ENCODE peak calls at places on chromosome 4, in seven cellular contexts. Q, H, P, W, V, J and E are unnamed samples.

GRCh38 chr4:161564230-161564834 is 599.5 kb downstream of the FSTL5 start:
- DNase-seq in Q (no peak), H (no peak), P (no peak), W (no peak), V (no peak), J (no peak), E (no peak)

GRCh38 chr4:80197132-80197573 is at the start of gene PRDM8:
- DNase-seq in Q (no peak), H (peak; percentile 88), P (no peak), W (no peak), V (no peak), J (no peak), E (no peak)

GRCh38 chr4:114318309-114318708 is 280.3 kb upstream of the UGT8 start:
- DNase-seq in Q (no peak), H (no peak), P (no peak), W (no peak), V (peak; percentile 23), J (no peak), E (peak; percentile 73)

GRCh38 chr4:99808260-99808857 is 8.3 kb upstream of the DAPP1 start:
- DNase-seq in Q (peak; percentile 63), H (peak; percentile 57), P (no peak), W (peak; percentile 61), V (peak; percentile 49), J (no peak), E (peak; percentile 20)

GRCh38 chr4:151000747-151001429 is 14.2 kb downstream of the LRBA start:
- DNase-seq in Q (no peak), H (no peak), P (no peak), W (no peak), V (no peak), J (no peak), E (no peak)

GRCh38 chr4:1792832-1793495 is at the start of gene FGFR3:
- DNase-seq in Q (no peak), H (peak; percentile 99), P (peak; percentile 47), W (peak; percentile 98), V (peak; percentile 48), J (no peak), E (peak; percentile 79)

GRCh38 chr4:166274136-166274761 is 401.2 kb downstream of the TLL1 start:
- DNase-seq in Q (no peak), H (no peak), P (no peak), W (no peak), V (no peak), J (no peak), E (no peak)

GRCh38 chr4:17077105-17077504 is 178.7 kb upstream of the LDB2 start:
- DNase-seq in Q (no peak), H (no peak), P (no peak), W (no peak), V (no peak), J (no peak), E (no peak)

GRCh38 chr4:174669278-174669677 is 147.0 kb upstream of the HPGD start:
- DNase-seq in Q (no peak), H (no peak), P (no peak), W (no peak), V (no peak), J (no peak), E (no peak)

GRCh38 chr4:107876096-107876495 is 51.4 kb downstream of the SGMS2 start:
- DNase-seq in Q (no peak), H (no peak), P (no peak), W (no peak), V (no peak), J (no peak), E (no peak)

GRCh38 chr4:15438939-15439524 is 11.2 kb downstream of the C1QTNF7 start:
- DNase-seq in Q (no peak), H (no peak), P (no peak), W (no peak), V (no peak), J (no peak), E (no peak)

DNA sequence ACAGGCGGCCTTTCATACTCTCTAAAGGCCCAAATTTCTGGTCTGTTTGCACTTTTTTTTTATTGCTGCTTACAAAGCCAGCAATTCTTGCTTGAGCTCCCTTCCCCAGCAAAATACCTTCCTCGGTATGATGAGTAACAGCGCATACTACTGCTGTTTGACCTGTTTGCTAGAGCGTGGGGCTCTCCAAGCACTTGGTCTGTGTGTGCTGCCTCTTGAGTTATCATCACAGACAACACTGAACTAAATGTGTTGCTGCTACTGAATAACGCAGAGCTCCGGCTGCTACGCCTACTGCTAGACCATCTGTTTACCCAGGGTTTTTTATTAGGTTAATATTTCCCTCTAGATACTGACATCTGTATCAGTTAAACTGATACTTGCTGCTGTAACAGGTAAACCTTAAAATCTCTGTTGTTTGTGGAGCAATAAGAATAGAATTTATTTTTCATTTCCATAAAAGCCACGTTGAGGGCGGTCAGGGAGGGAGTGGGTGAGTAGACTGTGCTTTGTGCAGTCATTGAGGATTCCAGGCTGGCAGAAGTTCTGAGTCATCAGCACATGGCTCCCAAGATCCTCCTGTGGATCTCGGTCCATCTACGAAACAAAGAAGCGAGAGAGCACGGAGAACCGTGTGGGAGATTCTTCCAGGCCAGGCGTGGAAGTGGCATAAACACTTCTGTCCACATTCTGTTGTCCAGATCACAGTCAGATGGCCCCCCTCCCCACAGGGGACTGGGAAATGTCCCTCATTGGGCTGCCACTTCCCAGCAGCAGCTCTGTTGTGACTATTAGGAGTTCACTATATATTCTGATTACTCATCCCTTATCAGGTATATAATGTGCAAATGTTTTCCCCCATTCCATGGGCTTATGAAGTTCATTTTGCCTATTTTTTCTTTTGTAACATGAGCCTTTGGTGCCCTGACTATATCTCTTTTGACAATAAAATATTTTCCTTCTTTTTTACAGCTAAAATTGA is 14.0 kb downstream of the GRK4 start:
- DNase-seq in Q (no peak), H (no peak), P (no peak), W (peak; percentile 38), V (peak; percentile 23), J (no peak), E (no peak)
- TF ChIP-seq JUND in Q (peak; percentile 20), H (peak; percentile 6), P (no peak), W (peak; percentile 84), V (no peak), J (no peak), E (no peak)

GRCh38 chr4:42497142-42497541 is 99.9 kb downstream of the SHISA3 start:
- DNase-seq in Q (no peak), H (no peak), P (no peak), W (no peak), V (no peak), J (no peak), E (no peak)

GRCh38 chr4:42501624-42502401 is 104.5 kb downstream of the SHISA3 start:
- DNase-seq in Q (no peak), H (no peak), P (no peak), W (no peak), V (no peak), J (no peak), E (no peak)
- TF ChIP-seq JUND in Q (no peak), H (no peak), P (no peak), W (no peak), V (no peak), J (no peak), E (no peak)

DNA sequence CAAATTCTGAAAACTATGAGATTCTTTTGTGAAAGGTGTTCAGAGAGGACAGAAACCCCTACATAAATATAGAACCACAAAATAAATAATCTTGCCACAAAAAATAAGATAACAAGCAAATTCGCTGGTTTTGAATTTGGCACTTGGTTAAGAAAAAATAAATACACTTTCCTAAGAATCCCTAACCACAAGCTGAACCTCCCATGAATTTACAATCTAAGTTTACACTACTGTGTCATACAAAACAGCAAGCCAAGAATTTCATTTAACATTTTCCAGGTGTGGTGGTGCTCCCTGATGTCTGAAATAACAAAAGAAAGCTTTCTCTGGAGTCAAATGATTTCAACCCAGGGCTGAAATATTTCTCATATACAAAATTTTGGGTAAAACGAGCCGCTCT is 121.0 kb downstream of the KCNIP4 start:
- DNase-seq in Q (no peak), H (no peak), P (no peak), W (no peak), V (no peak), J (no peak), E (no peak)
- TF ChIP-seq JUND in Q (no peak), H (no peak), P (no peak), W (no peak), V (no peak), J (no peak), E (no peak)

GRCh38 chr4:185564355-185564754 is 29.0 kb upstream of the PDLIM3 start:
- DNase-seq in Q (no peak), H (no peak), P (no peak), W (no peak), V (no peak), J (no peak), E (no peak)

GRCh38 chr4:185560316-185560715 is 25.0 kb upstream of the PDLIM3 start:
- DNase-seq in Q (no peak), H (no peak), P (no peak), W (no peak), V (no peak), J (no peak), E (no peak)

GRCh38 chr4:185562531-185562930 is 27.2 kb upstream of the PDLIM3 start:
- DNase-seq in Q (no peak), H (no peak), P (no peak), W (no peak), V (no peak), J (no peak), E (no peak)

GRCh38 chr4:185554243-185555126 is 19.2 kb upstream of the PDLIM3 start:
- DNase-seq in Q (no peak), H (no peak), P (no peak), W (no peak), V (no peak), J (no peak), E (no peak)

DNA sequence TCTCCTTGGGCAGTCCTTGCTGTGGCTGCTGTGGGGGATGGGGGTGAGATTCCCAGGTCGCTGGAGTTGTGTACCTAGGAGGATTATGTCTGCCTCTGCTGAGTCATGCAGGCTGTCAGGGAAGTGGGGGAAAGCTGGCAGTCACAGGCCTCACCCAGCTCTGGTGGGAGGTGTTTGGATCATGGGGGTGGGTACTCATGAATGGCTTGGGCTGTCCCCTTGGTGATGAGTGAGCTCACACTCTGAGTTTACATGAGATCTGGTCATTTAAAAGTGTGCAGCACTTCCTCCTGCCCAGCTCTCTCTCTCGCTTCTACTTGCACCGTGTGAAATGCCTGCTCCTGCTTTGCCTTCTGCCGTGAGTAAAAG is 24.6 kb upstream of the PDLIM3 start:
- DNase-seq in Q (no peak), H (no peak), P (no peak), W (no peak), V (peak; percentile 61), J (no peak), E (peak; percentile 23)
- TF ChIP-seq JUND in Q (no peak), H (no peak), P (no peak), W (no peak), V (no peak), J (no peak), E (no peak)

GRCh38 chr4:182143822-182144620 is 99.2 kb upstream of the TENM3 start:
- DNase-seq in Q (no peak), H (peak; percentile 84), P (no peak), W (no peak), V (no peak), J (no peak), E (peak; percentile 72)
- TF ChIP-seq JUND in Q (no peak), H (no peak), P (no peak), W (no peak), V (no peak), J (no peak), E (no peak)

DNA sequence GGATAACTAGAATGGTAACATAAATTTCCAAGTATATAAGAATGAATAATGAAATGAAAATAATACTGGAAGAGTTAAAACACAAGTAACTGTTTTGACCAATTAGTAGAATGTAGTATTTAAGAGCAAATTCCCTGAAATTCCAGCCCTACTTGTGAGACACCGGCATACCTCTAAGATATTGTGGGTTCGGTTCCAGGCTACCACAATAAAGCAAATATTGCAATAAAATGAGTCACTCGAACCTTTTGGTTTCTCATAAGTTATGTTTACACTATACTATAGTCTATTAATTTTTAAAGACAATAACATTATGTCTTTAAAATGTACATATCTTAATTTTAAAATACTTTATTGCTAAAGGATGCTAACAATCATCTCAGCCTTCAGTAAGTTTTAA is 15.2 kb upstream of the IQCM start:
- DNase-seq in Q (no peak), H (no peak), P (no peak), W (no peak), V (no peak), J (no peak), E (no peak)
- TF ChIP-seq JUND in Q (no peak), H (no peak), P (no peak), W (no peak), V (no peak), J (no peak), E (no peak)